ENCODE peak calls at places on chromosomes 4 and X, in nine cellular contexts. H, K, P, E, B, R, W, X and D are unnamed samples.

GRCh38 chrX:110108381-110108796 is 105.5 kb downstream of the TMEM164 start:
- DNase-seq in R (no peak), W (no peak), H (no peak), B (no peak), E (no peak), X (peak), K (peak), P (no peak), D (no peak)

GRCh38 chr4:20474119-20474518 is 222.4 kb downstream of the SLIT2 start:
- DNase-seq in R (peak), X (no peak), K (no peak), W (no peak), H (no peak), P (no peak), E (no peak), B (no peak), D (no peak)

GRCh38 chr4:188178276-188178675 is 39.0 kb downstream of the TRIML1 start:
- DNase-seq in P (no peak), K (no peak), B (no peak), H (no peak), R (no peak), E (no peak), W (no peak), X (no peak), D (no peak)

GRCh38 chr4:10082459-10083272 is 33.9 kb downstream of the WDR1 start:
- DNase-seq in B (peak), P (peak), E (no peak), W (no peak), K (no peak), R (no peak), H (no peak), X (no peak), D (no peak)

GRCh38 chr4:74463123-74463522 is 18.2 kb downstream of the AREG start:
- DNase-seq in H (no peak), X (no peak), K (no peak), P (no peak), R (no peak), B (no peak), W (no peak), E (no peak), D (no peak)

GRCh38 chr4:7594013-7594412 is 159.3 kb upstream of the PSAPL1 start:
- DNase-seq in E (no peak), B (no peak), H (no peak), P (no peak), K (no peak), R (no peak), X (no peak), W (no peak), D (no peak)

GRCh38 chr4:14920759-14921313 is 81.4 kb upstream of the CPEB2 start:
- DNase-seq in X (no peak), B (no peak), R (no peak), P (no peak), W (no peak), E (no peak), H (no peak), K (no peak), D (no peak)

GRCh38 chr4:136864580-136865185 is 667.6 kb downstream of the PCDH18 start:
- DNase-seq in E (peak), K (peak), B (no peak), H (peak), X (peak), R (peak), P (no peak), W (no peak), D (no peak)

GRCh38 chrX:129115104-129115503 is 408.2 kb downstream of the SMARCA1 start:
- DNase-seq in H (peak), X (no peak), R (peak), P (no peak), K (peak), E (peak), W (no peak), B (no peak), D (no peak)

GRCh38 chr4:127284236-127284635 is 348.5 kb upstream of the INTU start:
- DNase-seq in X (no peak), E (no peak), R (no peak), H (no peak), P (no peak), B (no peak), K (no peak), W (no peak), D (no peak)

GRCh38 chr4:105709081-105709450 is 482 bp downstream of the GSTCD start:
- DNase-seq in B (no peak), X (no peak), W (no peak), E (peak), P (no peak), K (peak), R (peak), H (no peak), D (no peak)

GRCh38 chrX:6959006-6959405 is 188.5 kb upstream of the STS start:
- DNase-seq in W (no peak), X (no peak), P (no peak), B (no peak), R (no peak), E (no peak), K (no peak), H (no peak), D (no peak)

GRCh38 chr4:78659665-78660064 is 108.1 kb downstream of the ANXA3 start:
- DNase-seq in R (no peak), H (no peak), W (no peak), K (no peak), P (no peak), X (no peak), E (no peak), B (no peak), D (no peak)

GRCh38 chrX:30904186-30904585 is 15.1 kb upstream of the TAB3 start:
- DNase-seq in P (no peak), E (no peak), W (no peak), X (no peak), K (no peak), H (no peak), B (no peak), R (no peak), D (no peak)

GRCh38 chr4:84366111-84366510 is 133.0 kb downstream of the NKX6-1 start:
- DNase-seq in P (no peak), E (no peak), W (no peak), R (peak), H (no peak), B (no peak), X (no peak), K (no peak), D (no peak)

GRCh38 chr4:132646186-132646585 is 502.9 kb upstream of the PCDH10 start:
- DNase-seq in W (no peak), P (no peak), B (no peak), E (no peak), R (no peak), X (no peak), H (no peak), K (no peak), D (no peak)

GRCh38 chr4:164731827-164732474 is 22.0 kb upstream of the SMIM31 start:
- DNase-seq in X (peak), R (peak), W (no peak), E (peak), H (peak), B (no peak), P (no peak), K (peak), D (no peak)

GRCh38 chr4:183201331-183201730 is 102.3 kb downstream of the WWC2 start:
- DNase-seq in E (no peak), B (no peak), R (no peak), K (no peak), P (no peak), X (no peak), H (no peak), W (no peak), D (no peak)

GRCh38 chr4:72525938-72526337 is 43.1 kb downstream of the ADAMTS3 start:
- DNase-seq in B (peak), K (peak), P (no peak), H (no peak), W (no peak), X (no peak), E (no peak), R (peak), D (peak)

GRCh38 chr4:90958256-90958895 is 831.2 kb downstream of the CCSER1 start:
- DNase-seq in W (no peak), K (no peak), B (no peak), E (no peak), P (no peak), R (peak), X (no peak), H (no peak), D (no peak)

GRCh38 chr4:22969314-22969896 is 276.7 kb downstream of the GBA3 start:
- DNase-seq in E (no peak), K (no peak), B (no peak), W (no peak), H (no peak), P (no peak), X (no peak), R (peak), D (no peak)

GRCh38 chrX:37912286-37912685 is 64.9 kb upstream of the DYNLT3 start:
- DNase-seq in X (no peak), W (no peak), H (no peak), P (no peak), K (peak), B (no peak), R (no peak), E (no peak), D (no peak)

GRCh38 chr4:89836031-89836777 is 757 bp downstream of the SNCA start:
- DNase-seq in H (no peak), K (no peak), X (peak), R (no peak), B (peak), E (no peak), P (no peak), W (no peak), D (peak)

GRCh38 chrX:54182194-54182863 is 725 bp downstream of the FAM120C start:
- DNase-seq in K (peak), R (peak), P (peak), B (peak), W (peak), H (peak), X (peak), E (peak), D (peak)

GRCh38 chr4:137310593-137311490 is 221.5 kb downstream of the PCDH18 start:
- DNase-seq in H (no peak), B (no peak), E (no peak), W (no peak), P (no peak), K (no peak), X (no peak), R (peak), D (no peak)

GRCh38 chrX:48891402-48892288 is 5.9 kb downstream of the TIMM17B start:
- DNase-seq in P (peak), E (peak), B (peak), X (peak), R (peak), W (peak), H (no peak), K (peak), D (peak)

GRCh38 chr4:3124070-3124767 is 49.7 kb downstream of the HTT start:
- DNase-seq in H (no peak), X (no peak), R (no peak), K (no peak), E (no peak), B (no peak), P (no peak), W (no peak), D (no peak)

GRCh38 chr4:47562297-47562696 is 77.2 kb downstream of the ATP10D start:
- DNase-seq in P (no peak), H (no peak), E (no peak), W (no peak), X (no peak), B (no peak), R (no peak), K (no peak), D (no peak)